ENCODE peak calls at places on chromosomes 6 and 20, in nine cellular contexts. O is tibial nerve, K is sigmoid colon, N is adrenal gland, P is A549, Z is body of pancreas, V is Peyer's patch, T is breast epithelium, H is uterus. Q is an unnamed sample.

GRCh38 chr6:29924731-29925130 is 17.6 kb upstream of the HLA-A start:
- DNase-seq in N (no peak), T (no peak), Z (no peak), K (no peak), O (no peak), P (no peak), V (no peak), H (no peak), Q (no peak)

GRCh38 chr20:366042-366718 is 14.4 kb upstream of the TRIB3 start:
- DNase-seq in Z (peak; percentile 62), H (no peak), P (no peak), K (no peak), N (no peak), V (no peak), O (no peak), T (no peak), Q (no peak)

GRCh38 chr20:12535316-12535715 is 473.5 kb upstream of the SPTLC3 start:
- DNase-seq in O (no peak), H (no peak), T (no peak), V (no peak), P (no peak), N (no peak), Z (no peak), K (no peak), Q (no peak)

GRCh38 chr6:170378502-170378901 is 71.9 kb downstream of the FAM120B start:
- DNase-seq in K (no peak), V (no peak), N (no peak), P (no peak), O (no peak), H (no peak), Z (no peak), T (no peak), Q (no peak)

GRCh38 chr20:3472105-3472504 is 1.3 kb downstream of the ATRN start:
- DNase-seq in N (no peak), Z (no peak), P (no peak), V (no peak), O (no peak), K (no peak), T (no peak), H (no peak), Q (no peak)

GRCh38 chr6:123519191-123519510 is 117.6 kb downstream of the TRDN start:
- DNase-seq in O (peak; percentile 60), N (peak; percentile 88), K (peak; percentile 76), P (no peak), V (no peak), T (no peak), Z (no peak), H (peak; percentile 27), Q (no peak)

GRCh38 chr6:41494212-41495115 is 51.7 kb upstream of the FOXP4 start:
- DNase-seq in P (no peak), O (no peak), T (no peak), K (no peak), H (no peak), Z (no peak), N (no peak), V (no peak), Q (no peak)

GRCh38 chr20:16351415-16351814 is 221.8 kb downstream of the KIF16B start:
- DNase-seq in O (no peak), V (no peak), K (no peak), P (no peak), H (no peak), T (no peak), N (no peak), Z (peak; percentile 14), Q (no peak)

GRCh38 chr6:4914412-4915159 is 89.3 kb downstream of the RPP40 start:
- DNase-seq in O (no peak), K (no peak), T (no peak), V (no peak), P (no peak), H (no peak), N (no peak), Z (no peak), Q (no peak)

GRCh38 chr6:158019416-158019815 is 37.8 kb downstream of the SYNJ2 start:
- DNase-seq in K (no peak), V (no peak), T (no peak), P (no peak), O (no peak), N (no peak), Z (no peak), H (no peak), Q (no peak)

DNA sequence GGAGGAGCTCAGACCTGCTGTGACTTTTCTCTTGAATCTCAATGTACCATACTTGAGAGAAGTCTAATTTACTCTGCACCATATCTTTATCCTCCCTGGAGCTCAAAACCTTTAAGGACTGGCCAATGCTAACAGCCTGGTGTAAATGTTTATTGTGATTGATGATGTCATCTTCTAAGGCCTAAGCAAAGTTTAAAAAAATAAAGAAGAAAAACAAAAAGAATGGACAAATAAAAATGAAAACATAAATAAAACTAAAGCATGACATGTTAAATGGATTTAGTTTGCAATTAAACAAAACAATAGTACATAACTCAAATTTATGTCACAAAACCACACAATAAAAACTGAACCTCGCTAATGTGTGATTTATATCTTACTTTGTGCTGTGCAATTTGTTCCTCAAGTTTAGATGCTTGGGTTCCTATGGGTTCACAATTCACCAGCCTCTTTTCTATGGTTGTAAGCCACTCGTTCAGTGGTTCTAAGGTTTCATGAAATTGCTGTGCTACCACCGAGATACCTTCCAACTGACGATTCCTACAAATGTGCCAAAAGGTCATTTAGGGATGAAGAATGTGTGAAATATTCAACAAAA is 113.0 kb downstream of the DST start:
- DNase-seq in N (no peak), T (no peak), H (no peak), P (no peak), V (no peak), O (no peak), Z (no peak), K (no peak), Q (no peak)
- TF ChIP-seq POLR2A in N (no peak), T (no peak), H (no peak), P (no peak), V (no peak), O (no peak), Z (no peak), K (no peak), Q (no peak)

GRCh38 chr20:20017852-20018245 is 687 bp downstream of the NAA20 start:
- DNase-seq in T (no peak), N (no peak), H (no peak), V (no peak), K (no peak), Z (no peak), P (peak; percentile 18), O (no peak), Q (no peak)

GRCh38 chr20:20018366-20018765 is 1.2 kb downstream of the NAA20 start:
- DNase-seq in P (no peak), H (no peak), V (no peak), O (no peak), N (no peak), T (no peak), Z (no peak), K (no peak), Q (no peak)

GRCh38 chr20:20014659-20015058 is 2.5 kb upstream of the NAA20 start:
- DNase-seq in V (no peak), N (no peak), Z (no peak), H (no peak), P (peak; percentile 19), T (no peak), O (no peak), K (no peak), Q (no peak)

GRCh38 chr20:20019123-20019522 is 2.0 kb downstream of the NAA20 start:
- DNase-seq in N (no peak), O (no peak), T (peak; percentile 74), K (no peak), H (no peak), V (no peak), Z (peak; percentile 75), P (no peak), Q (no peak)

GRCh38 chr20:20017001-20017851 is at the start of gene NAA20:
- DNase-seq in O (peak; percentile 79), P (peak; percentile 98), T (peak; percentile 94), V (peak; percentile 97), N (peak; percentile 95), H (peak; percentile 92), Z (peak; percentile 96), K (peak; percentile 97), Q (peak; percentile 96)
- TF ChIP-seq POLR2A in O (peak; percentile 31), P (peak; percentile 62), T (peak; percentile 27), V (peak; percentile 26), N (peak; percentile 53), H (peak; percentile 23), Z (peak; percentile 61), K (no peak), Q (peak; percentile 77)

GRCh38 chr6:127458190-127458589 is 999 bp downstream of the KIAA0408 start:
- DNase-seq in Z (no peak), V (no peak), T (no peak), O (no peak), K (no peak), H (no peak), N (no peak), P (no peak), Q (no peak)

GRCh38 chr6:127458817-127459216 is 372 bp downstream of the KIAA0408 start:
- DNase-seq in H (peak; percentile 42), T (no peak), V (peak; percentile 57), K (peak; percentile 86), O (no peak), P (no peak), N (no peak), Z (peak; percentile 25), Q (no peak)

GRCh38 chr6:127460465-127460864 is 1.3 kb upstream of the KIAA0408 start:
- DNase-seq in V (no peak), Z (no peak), K (no peak), H (no peak), T (no peak), N (no peak), O (no peak), P (no peak), Q (no peak)

GRCh38 chr6:127457444-127458064 is 1.6 kb downstream of the KIAA0408 start:
- DNase-seq in K (peak; percentile 64), H (no peak), P (no peak), N (no peak), O (no peak), Z (no peak), T (no peak), V (no peak), Q (no peak)

DNA sequence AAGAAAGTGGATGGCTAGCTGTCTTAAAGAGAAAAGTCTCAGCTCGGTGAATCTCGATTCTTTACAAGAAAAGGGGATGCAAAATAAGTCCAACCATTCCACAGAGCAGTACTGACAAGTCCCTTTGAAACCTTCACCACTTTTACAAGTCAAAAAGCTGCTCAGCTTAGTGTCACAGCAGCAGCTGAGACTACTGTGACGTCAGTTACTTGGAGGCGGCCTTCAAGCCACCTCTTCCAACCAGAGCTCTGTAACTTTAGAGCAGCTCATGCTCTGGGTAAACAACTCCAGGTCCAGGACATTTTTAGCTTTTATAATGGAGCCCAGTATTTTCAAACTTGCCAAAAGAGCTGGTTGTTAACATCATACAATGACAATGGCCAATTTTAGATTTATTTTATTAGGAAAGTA is at the start of gene KIAA0408:
- DNase-seq in N (peak; percentile 37), Z (peak; percentile 64), K (peak; percentile 95), P (no peak), O (peak; percentile 43), V (peak; percentile 61), H (peak; percentile 70), T (no peak), Q (no peak)
- TF ChIP-seq POLR2A in N (no peak), Z (no peak), K (no peak), P (no peak), O (peak; percentile 32), V (no peak), H (no peak), T (no peak), Q (no peak)

GRCh38 chr20:32110727-32111126 is 1.2 kb downstream of the TM9SF4 start:
- DNase-seq in K (no peak), T (no peak), V (no peak), P (no peak), H (no peak), N (no peak), Z (no peak), O (no peak), Q (no peak)
- TF ChIP-seq POLR2A in K (no peak), T (no peak), V (no peak), P (no peak), H (no peak), N (no peak), Z (no peak), O (no peak), Q (no peak)

Q was measured in H54.